ENCODE peak calls at places on chromosomes 2 and 18, in four cellular contexts. One of them, this sample, is unnamed.

GRCh38 chr2:228131833-228132232 is 49.7 kb downstream of the SPHKAP start:
- DNase-seq in spleen: no peak
- DNase-seq in cardiac fibroblast: peak; percentile 43
- DNase-seq in lower lobe of right lung: no peak
- DNase-seq in this sample: no peak

GRCh38 chr2:138373993-138374408 is 127.6 kb upstream of the SPOPL start:
- DNase-seq in spleen: no peak
- DNase-seq in cardiac fibroblast: peak; percentile 73
- DNase-seq in lower lobe of right lung: no peak
- DNase-seq in this sample: peak; percentile 74

GRCh38 chr2:178273787-178274360 is 79.6 kb downstream of the OSBPL6 start:
- DNase-seq in spleen: no peak
- DNase-seq in cardiac fibroblast: no peak
- DNase-seq in lower lobe of right lung: no peak
- DNase-seq in this sample: no peak

GRCh38 chr2:30235008-30235655 is 3.8 kb downstream of the LBH start:
- DNase-seq in spleen: peak; percentile 62
- DNase-seq in cardiac fibroblast: peak; percentile 86
- DNase-seq in lower lobe of right lung: no peak
- DNase-seq in this sample: no peak

GRCh38 chr2:120758181-120759048 is 22.7 kb downstream of the GLI2 start:
- DNase-seq in spleen: peak; percentile 73
- DNase-seq in cardiac fibroblast: peak; percentile 80
- DNase-seq in lower lobe of right lung: peak; percentile 39
- DNase-seq in this sample: peak; percentile 95

GRCh38 chr2:161905389-161906046 is 168.5 kb downstream of the DPP4 start:
- DNase-seq in spleen: peak; percentile 45
- DNase-seq in cardiac fibroblast: peak; percentile 77
- DNase-seq in lower lobe of right lung: no peak
- DNase-seq in this sample: peak; percentile 18

GRCh38 chr2:48113767-48114166 is 207.5 kb upstream of the FBXO11 start:
- DNase-seq in spleen: no peak
- DNase-seq in cardiac fibroblast: no peak
- DNase-seq in lower lobe of right lung: no peak
- DNase-seq in this sample: no peak

GRCh38 chr2:158042666-158043065 is 59.0 kb upstream of the UPP2 start:
- DNase-seq in spleen: no peak
- DNase-seq in cardiac fibroblast: no peak
- DNase-seq in lower lobe of right lung: no peak
- DNase-seq in this sample: no peak

GRCh38 chr2:61970807-61971556 is 65.5 kb downstream of the COMMD1 start:
- DNase-seq in spleen: no peak
- DNase-seq in cardiac fibroblast: no peak
- DNase-seq in lower lobe of right lung: no peak
- DNase-seq in this sample: no peak

GRCh38 chr2:241701405-241702154 is at the start of gene ING5:
- DNase-seq in spleen: peak; percentile 98
- DNase-seq in cardiac fibroblast: peak; percentile 90
- DNase-seq in lower lobe of right lung: peak; percentile 98
- DNase-seq in this sample: peak; percentile 85

GRCh38 chr2:127048969-127049897 is 57.7 kb downstream of the BIN1 start:
- DNase-seq in spleen: peak; percentile 70
- DNase-seq in cardiac fibroblast: no peak
- DNase-seq in lower lobe of right lung: peak; percentile 41
- DNase-seq in this sample: no peak

GRCh38 chr2:23460228-23460627 is 75.2 kb downstream of the KLHL29 start:
- DNase-seq in spleen: no peak
- DNase-seq in cardiac fibroblast: peak; percentile 64
- DNase-seq in lower lobe of right lung: no peak
- DNase-seq in this sample: peak; percentile 49

GRCh38 chr18:63451774-63452173 is 25.0 kb upstream of the SERPINB5 start:
- DNase-seq in spleen: no peak
- DNase-seq in cardiac fibroblast: peak; percentile 80
- DNase-seq in lower lobe of right lung: no peak
- DNase-seq in this sample: peak; percentile 29

GRCh38 chr2:99348173-99348572 is 11.0 kb downstream of the EIF5B start:
- DNase-seq in spleen: no peak
- DNase-seq in cardiac fibroblast: no peak
- DNase-seq in lower lobe of right lung: no peak
- DNase-seq in this sample: no peak

GRCh38 chr2:163779970-163780597 is 44.3 kb upstream of the FIGN start:
- DNase-seq in spleen: no peak
- DNase-seq in cardiac fibroblast: no peak
- DNase-seq in lower lobe of right lung: no peak
- DNase-seq in this sample: no peak

GRCh38 chr2:189799531-189799930 is 15.3 kb downstream of the PMS1 start:
- DNase-seq in spleen: no peak
- DNase-seq in cardiac fibroblast: peak; percentile 74
- DNase-seq in lower lobe of right lung: no peak
- DNase-seq in this sample: peak; percentile 59

GRCh38 chr2:203934006-203934632 is 2.4 kb upstream of the ICOS start:
- DNase-seq in spleen: no peak
- DNase-seq in cardiac fibroblast: no peak
- DNase-seq in lower lobe of right lung: no peak
- DNase-seq in this sample: no peak

GRCh38 chr2:205574041-205574440 is 108.3 kb upstream of the NRP2 start:
- DNase-seq in spleen: no peak
- DNase-seq in cardiac fibroblast: no peak
- DNase-seq in lower lobe of right lung: no peak
- DNase-seq in this sample: no peak

GRCh38 chr2:68824831-68825230 is 46.4 kb downstream of the BMP10 start:
- DNase-seq in spleen: no peak
- DNase-seq in cardiac fibroblast: peak; percentile 81
- DNase-seq in lower lobe of right lung: no peak
- DNase-seq in this sample: peak; percentile 78

GRCh38 chr2:99697811-99698568 is 208.2 kb upstream of the REV1 start:
- DNase-seq in spleen: no peak
- DNase-seq in cardiac fibroblast: peak; percentile 13
- DNase-seq in lower lobe of right lung: no peak
- DNase-seq in this sample: peak; percentile 79

GRCh38 chr18:24536834-24537233 is 76.4 kb downstream of the HRH4 start:
- DNase-seq in spleen: no peak
- DNase-seq in cardiac fibroblast: no peak
- DNase-seq in lower lobe of right lung: no peak
- DNase-seq in this sample: no peak

GRCh38 chr2:238635637-238636036 is 208.9 kb downstream of the ASB1 start:
- DNase-seq in spleen: no peak
- DNase-seq in cardiac fibroblast: no peak
- DNase-seq in lower lobe of right lung: no peak
- DNase-seq in this sample: no peak

GRCh38 chr2:223058952-223059716 is 7.1 kb downstream of the KCNE4 start:
- DNase-seq in spleen: no peak
- DNase-seq in cardiac fibroblast: peak; percentile 51
- DNase-seq in lower lobe of right lung: no peak
- DNase-seq in this sample: peak; percentile 60

DNA sequence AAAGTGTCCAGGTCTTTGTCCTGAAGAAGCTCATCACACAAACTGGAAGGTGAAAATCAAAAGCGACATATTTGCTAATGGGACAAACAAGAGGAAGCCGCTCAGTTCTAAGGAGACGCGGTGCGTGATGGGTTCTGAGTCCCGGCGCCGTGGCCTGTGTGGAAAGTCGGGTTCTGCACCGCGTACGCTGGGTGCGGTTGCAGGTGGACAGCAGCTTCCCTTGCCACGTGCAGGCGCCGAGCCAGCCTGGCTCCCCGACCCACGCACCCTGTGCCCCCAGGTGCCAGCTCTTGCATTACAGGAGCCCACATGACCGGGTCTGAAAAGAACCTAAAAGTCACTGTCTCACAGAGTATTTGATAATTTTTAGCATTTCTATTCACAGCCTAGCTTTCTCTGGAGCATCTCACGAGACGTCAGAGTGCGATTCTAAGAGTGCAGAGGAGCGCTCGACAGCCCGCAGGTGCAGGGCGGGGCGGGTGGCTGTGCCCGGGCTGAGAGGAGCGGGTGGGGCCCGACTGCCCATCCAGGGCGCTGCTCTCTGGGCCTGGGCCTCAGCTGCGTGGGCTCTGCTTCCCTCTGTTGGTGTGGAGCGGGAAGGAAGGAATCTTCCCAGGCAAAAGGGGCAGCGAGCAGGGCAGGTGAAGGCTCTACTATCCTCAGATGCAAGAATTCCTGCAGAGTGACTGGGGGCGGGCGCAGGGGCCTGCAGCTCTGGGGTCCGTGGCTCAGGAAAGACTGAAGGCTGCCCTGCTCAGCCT is 39.4 kb downstream of the MYT1L start:
- DNase-seq in spleen: no peak
- DNase-seq in cardiac fibroblast: no peak
- DNase-seq in lower lobe of right lung: no peak
- DNase-seq in this sample: no peak
- TF ChIP-seq CTCF in spleen: peak; percentile 23
- TF ChIP-seq CTCF in cardiac fibroblast: no peak
- TF ChIP-seq CTCF in lower lobe of right lung: peak; percentile 38
- TF ChIP-seq CTCF in this sample: no peak

GRCh38 chr2:26500406-26500805 is 22.5 kb upstream of the OTOF start:
- DNase-seq in spleen: no peak
- DNase-seq in cardiac fibroblast: no peak
- DNase-seq in lower lobe of right lung: no peak
- DNase-seq in this sample: no peak

GRCh38 chr2:26503238-26503880 is 25.4 kb upstream of the OTOF start:
- DNase-seq in spleen: peak; percentile 90
- DNase-seq in cardiac fibroblast: peak; percentile 60
- DNase-seq in lower lobe of right lung: peak; percentile 89
- DNase-seq in this sample: peak; percentile 41

GRCh38 chr2:26509141-26509540 is 31.2 kb upstream of the OTOF start:
- DNase-seq in spleen: peak; percentile 35
- DNase-seq in cardiac fibroblast: no peak
- DNase-seq in lower lobe of right lung: no peak
- DNase-seq in this sample: no peak

GRCh38 chr2:26506279-26506678 is 28.4 kb upstream of the OTOF start:
- DNase-seq in spleen: peak; percentile 38
- DNase-seq in cardiac fibroblast: no peak
- DNase-seq in lower lobe of right lung: no peak
- DNase-seq in this sample: no peak

GRCh38 chr2:26504002-26504401 is 26.1 kb upstream of the OTOF start:
- DNase-seq in spleen: peak; percentile 59
- DNase-seq in cardiac fibroblast: no peak
- DNase-seq in lower lobe of right lung: no peak
- DNase-seq in this sample: no peak
- H3K4me3 ChIP-seq in spleen: no peak overlapping the region
- H3K4me3 ChIP-seq in cardiac fibroblast: no peak overlapping the region
- H3K4me3 ChIP-seq in lower lobe of right lung: peak overlapping the region; percentile 52
- H3K4me3 ChIP-seq in this sample: no peak overlapping the region

DNA sequence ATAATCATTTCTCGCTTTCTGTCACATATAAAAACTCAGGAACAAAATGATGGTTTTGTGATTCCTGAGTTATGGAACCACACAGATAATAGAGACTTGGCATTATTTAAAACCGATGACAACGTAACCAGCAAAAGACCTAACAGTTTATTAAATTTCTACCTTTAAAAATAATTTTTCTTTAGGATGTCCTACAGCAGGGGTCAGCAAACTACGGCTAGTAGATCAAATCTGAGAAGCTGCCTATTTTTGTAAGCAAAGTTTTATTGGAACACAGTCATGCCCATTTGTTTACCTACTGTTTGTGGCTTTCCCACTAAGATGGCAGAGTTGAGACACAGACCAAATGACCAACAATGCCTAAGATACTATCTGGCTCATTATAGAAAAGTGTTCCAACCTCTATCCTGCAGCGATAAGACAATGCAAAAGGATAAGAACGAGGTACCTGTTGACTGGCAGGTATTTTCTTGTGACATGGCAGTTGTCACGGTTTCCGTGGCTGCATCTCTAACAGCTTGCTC is 53.0 kb upstream of the ZFP36L2 start:
- DNase-seq in spleen: no peak
- DNase-seq in cardiac fibroblast: no peak
- DNase-seq in lower lobe of right lung: no peak
- DNase-seq in this sample: no peak
- TF ChIP-seq CTCF in spleen: no peak
- TF ChIP-seq CTCF in cardiac fibroblast: no peak
- TF ChIP-seq CTCF in lower lobe of right lung: no peak
- TF ChIP-seq CTCF in this sample: no peak

GRCh38 chr2:64700133-64700809 is 46.6 kb upstream of the SERTAD2 start:
- DNase-seq in spleen: no peak
- DNase-seq in cardiac fibroblast: peak; percentile 83
- DNase-seq in lower lobe of right lung: no peak
- DNase-seq in this sample: peak; percentile 51
- H3K4me3 ChIP-seq in spleen: no peak overlapping the region
- H3K4me3 ChIP-seq in cardiac fibroblast: no peak overlapping the region
- H3K4me3 ChIP-seq in lower lobe of right lung: no peak overlapping the region
- H3K4me3 ChIP-seq in this sample: no peak overlapping the region

GRCh38 chr2:20093263-20094141 is 42.1 kb upstream of the LAPTM4A start:
- DNase-seq in spleen: no peak
- DNase-seq in cardiac fibroblast: peak; percentile 89
- DNase-seq in lower lobe of right lung: no peak
- DNase-seq in this sample: peak; percentile 88
- TF ChIP-seq CTCF in spleen: no peak
- TF ChIP-seq CTCF in cardiac fibroblast: peak; percentile 76
- TF ChIP-seq CTCF in lower lobe of right lung: peak; percentile 38
- TF ChIP-seq CTCF in this sample: peak; percentile 77

DNA sequence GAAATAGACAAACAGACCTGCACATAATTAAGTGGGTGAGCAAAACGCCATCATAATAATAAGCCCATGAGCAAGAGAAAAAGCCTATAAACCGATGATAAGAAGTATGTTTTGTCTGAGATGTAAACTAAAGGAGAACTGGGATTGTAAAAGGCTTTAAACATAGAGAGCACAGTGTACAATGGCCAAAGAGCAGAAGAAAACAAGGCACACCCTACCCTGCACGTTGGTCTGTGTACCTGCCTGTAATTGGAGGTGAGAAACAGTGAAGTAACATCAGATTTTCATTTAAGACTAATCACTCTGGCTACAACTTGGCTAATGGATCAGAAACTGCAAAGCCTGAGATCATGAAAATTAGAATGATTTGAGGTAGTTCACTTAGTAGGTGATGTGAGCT is 1094.7 kb upstream of the GYPC start:
- DNase-seq in spleen: no peak
- DNase-seq in cardiac fibroblast: no peak
- DNase-seq in lower lobe of right lung: no peak
- DNase-seq in this sample: no peak
- H3K4me3 ChIP-seq in spleen: no peak overlapping the region
- H3K4me3 ChIP-seq in cardiac fibroblast: no peak overlapping the region
- H3K4me3 ChIP-seq in lower lobe of right lung: no peak overlapping the region
- H3K4me3 ChIP-seq in this sample: no peak overlapping the region

This sample was measured in fibroblast of the aortic adventitia.